ENCODE peak calls at places on chromosomes 4 and X, in ten cellular contexts. One of them, this sample, is unnamed.

GRCh38 chrX:19554786-19555185 is 39.5 kb upstream of the MAP3K15 start:
- DNase-seq in astrocyte: peak
- DNase-seq in transverse colon: no peak
- DNase-seq in lower lobe of right lung: no peak
- DNase-seq in colonic mucosa: no peak
- DNase-seq in fibroblast of lung: peak
- DNase-seq in astrocyte of the spinal cord: peak
- DNase-seq in MM.1S: no peak
- DNase-seq in GM06990: peak
- DNase-seq in vagina: no peak
- DNase-seq in this sample: peak

GRCh38 chr4:157895205-157895604 is 277.6 kb downstream of the GASK1B start:
- DNase-seq in vagina: no peak
- DNase-seq in transverse colon: no peak
- DNase-seq in MM.1S: no peak
- DNase-seq in astrocyte of the spinal cord: no peak
- DNase-seq in astrocyte: no peak
- DNase-seq in fibroblast of lung: no peak
- DNase-seq in colonic mucosa: no peak
- DNase-seq in GM06990: no peak
- DNase-seq in lower lobe of right lung: no peak
- DNase-seq in this sample: no peak

GRCh38 chr4:182749768-182750167 is 167.4 kb downstream of the DCTD start:
- DNase-seq in fibroblast of lung: no peak
- DNase-seq in transverse colon: no peak
- DNase-seq in lower lobe of right lung: no peak
- DNase-seq in GM06990: no peak
- DNase-seq in colonic mucosa: no peak
- DNase-seq in astrocyte: no peak
- DNase-seq in astrocyte of the spinal cord: peak
- DNase-seq in vagina: no peak
- DNase-seq in MM.1S: no peak
- DNase-seq in this sample: no peak

GRCh38 chr4:142040043-142040442 is 403.7 kb downstream of the IL15 start:
- DNase-seq in vagina: no peak
- DNase-seq in transverse colon: no peak
- DNase-seq in MM.1S: no peak
- DNase-seq in lower lobe of right lung: no peak
- DNase-seq in fibroblast of lung: no peak
- DNase-seq in astrocyte of the spinal cord: no peak
- DNase-seq in colonic mucosa: no peak
- DNase-seq in GM06990: no peak
- DNase-seq in astrocyte: no peak
- DNase-seq in this sample: no peak

GRCh38 chrX:79259073-79259689 is 108.0 kb downstream of the ITM2A start:
- DNase-seq in colonic mucosa: no peak
- DNase-seq in vagina: no peak
- DNase-seq in lower lobe of right lung: no peak
- DNase-seq in transverse colon: no peak
- DNase-seq in fibroblast of lung: no peak
- DNase-seq in GM06990: peak
- DNase-seq in MM.1S: peak
- DNase-seq in astrocyte of the spinal cord: no peak
- DNase-seq in astrocyte: no peak
- DNase-seq in this sample: no peak

GRCh38 chr4:94924566-94924965 is 166.8 kb downstream of the BMPR1B start:
- DNase-seq in fibroblast of lung: no peak
- DNase-seq in GM06990: no peak
- DNase-seq in astrocyte: no peak
- DNase-seq in MM.1S: no peak
- DNase-seq in vagina: no peak
- DNase-seq in transverse colon: no peak
- DNase-seq in lower lobe of right lung: no peak
- DNase-seq in astrocyte of the spinal cord: no peak
- DNase-seq in colonic mucosa: no peak
- DNase-seq in this sample: no peak

GRCh38 chr4:32909722-32910121 is 2189.6 kb downstream of the PCDH7 start:
- DNase-seq in vagina: no peak
- DNase-seq in GM06990: no peak
- DNase-seq in MM.1S: no peak
- DNase-seq in colonic mucosa: no peak
- DNase-seq in transverse colon: no peak
- DNase-seq in astrocyte: no peak
- DNase-seq in astrocyte of the spinal cord: no peak
- DNase-seq in fibroblast of lung: no peak
- DNase-seq in lower lobe of right lung: no peak
- DNase-seq in this sample: no peak

GRCh38 chr4:147480891-147481576 is at the start of gene EDNRA:
- DNase-seq in MM.1S: no peak
- DNase-seq in astrocyte: peak
- DNase-seq in astrocyte of the spinal cord: peak
- DNase-seq in lower lobe of right lung: peak
- DNase-seq in colonic mucosa: no peak
- DNase-seq in vagina: no peak
- DNase-seq in fibroblast of lung: peak
- DNase-seq in GM06990: peak
- DNase-seq in transverse colon: no peak
- DNase-seq in this sample: peak

GRCh38 chr4:168885416-168885815 is 124.6 kb downstream of the CBR4 start:
- DNase-seq in GM06990: no peak
- DNase-seq in astrocyte of the spinal cord: no peak
- DNase-seq in colonic mucosa: no peak
- DNase-seq in fibroblast of lung: no peak
- DNase-seq in lower lobe of right lung: no peak
- DNase-seq in MM.1S: no peak
- DNase-seq in transverse colon: no peak
- DNase-seq in vagina: no peak
- DNase-seq in astrocyte: no peak
- DNase-seq in this sample: no peak

DNA sequence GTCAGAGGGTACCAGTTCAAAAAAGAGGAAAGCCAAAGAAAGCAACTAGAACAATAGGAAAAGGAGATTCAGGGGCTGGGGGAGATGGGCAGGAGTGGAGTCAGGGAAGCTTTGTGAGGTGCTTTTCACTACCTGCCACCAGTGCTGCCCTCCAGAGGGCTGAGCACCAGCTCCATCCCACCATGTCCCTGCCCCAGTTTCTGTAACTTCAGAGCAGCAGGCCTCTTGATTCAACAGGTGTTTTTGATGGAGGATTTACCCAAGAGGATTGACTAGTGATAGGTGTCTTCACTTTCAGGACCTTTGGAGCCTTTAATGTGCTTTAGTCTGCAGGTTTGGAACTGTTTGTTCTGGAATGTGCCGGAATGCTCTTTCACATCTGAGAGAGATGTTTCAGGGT is 12.1 kb downstream of the KIT start:
- DNase-seq in colonic mucosa: no peak
- DNase-seq in vagina: no peak
- DNase-seq in astrocyte: no peak
- DNase-seq in fibroblast of lung: no peak
- DNase-seq in lower lobe of right lung: no peak
- DNase-seq in GM06990: no peak
- DNase-seq in transverse colon: no peak
- DNase-seq in astrocyte of the spinal cord: no peak
- DNase-seq in MM.1S: no peak
- DNase-seq in this sample: no peak
- TF ChIP-seq CTCF in colonic mucosa: no peak
- TF ChIP-seq CTCF in vagina: no peak
- TF ChIP-seq CTCF in astrocyte: no peak
- TF ChIP-seq CTCF in fibroblast of lung: no peak
- TF ChIP-seq CTCF in lower lobe of right lung: no peak
- TF ChIP-seq CTCF in GM06990: no peak
- TF ChIP-seq CTCF in transverse colon: no peak
- TF ChIP-seq CTCF in astrocyte of the spinal cord: no peak
- TF ChIP-seq CTCF in MM.1S: no peak
- TF ChIP-seq CTCF in this sample: no peak

GRCh38 chrX:154547245-154548027 is at the start of gene IKBKG:
- DNase-seq in astrocyte of the spinal cord: peak
- DNase-seq in astrocyte: peak
- DNase-seq in vagina: no peak
- DNase-seq in fibroblast of lung: peak
- DNase-seq in MM.1S: peak
- DNase-seq in transverse colon: peak
- DNase-seq in lower lobe of right lung: peak
- DNase-seq in colonic mucosa: peak
- DNase-seq in GM06990: peak
- DNase-seq in this sample: peak
- H3K4me3 ChIP-seq in astrocyte of the spinal cord: peak
- H3K4me3 ChIP-seq in astrocyte: peak
- H3K4me3 ChIP-seq in vagina: peak
- H3K4me3 ChIP-seq in fibroblast of lung: peak
- H3K4me3 ChIP-seq in MM.1S: peak
- H3K4me3 ChIP-seq in transverse colon: peak
- H3K4me3 ChIP-seq in lower lobe of right lung: peak
- H3K4me3 ChIP-seq in colonic mucosa: peak
- H3K4me3 ChIP-seq in GM06990: peak
- H3K4me3 ChIP-seq in this sample: peak

GRCh38 chr4:76950846-76951321 is 1.3 kb downstream of the SEPTIN11 start:
- DNase-seq in fibroblast of lung: peak
- DNase-seq in GM06990: peak
- DNase-seq in astrocyte: peak
- DNase-seq in transverse colon: peak
- DNase-seq in MM.1S: peak
- DNase-seq in astrocyte of the spinal cord: peak
- DNase-seq in vagina: no peak
- DNase-seq in colonic mucosa: peak
- DNase-seq in lower lobe of right lung: peak
- DNase-seq in this sample: peak

GRCh38 chr4:76947369-76947768 is 2.2 kb upstream of the SEPTIN11 start:
- DNase-seq in vagina: no peak
- DNase-seq in GM06990: no peak
- DNase-seq in astrocyte of the spinal cord: no peak
- DNase-seq in fibroblast of lung: no peak
- DNase-seq in astrocyte: no peak
- DNase-seq in lower lobe of right lung: no peak
- DNase-seq in MM.1S: no peak
- DNase-seq in colonic mucosa: no peak
- DNase-seq in transverse colon: no peak
- DNase-seq in this sample: no peak

GRCh38 chr4:76950052-76950845 is 697 bp downstream of the SEPTIN11 start:
- DNase-seq in vagina: no peak
- DNase-seq in astrocyte of the spinal cord: no peak
- DNase-seq in colonic mucosa: peak
- DNase-seq in astrocyte: peak
- DNase-seq in MM.1S: peak
- DNase-seq in transverse colon: peak
- DNase-seq in GM06990: peak
- DNase-seq in lower lobe of right lung: peak
- DNase-seq in fibroblast of lung: peak
- DNase-seq in this sample: peak

GRCh38 chr4:76949293-76950051 is at the start of gene SEPTIN11:
- DNase-seq in astrocyte: peak
- DNase-seq in lower lobe of right lung: peak
- DNase-seq in transverse colon: peak
- DNase-seq in GM06990: peak
- DNase-seq in colonic mucosa: peak
- DNase-seq in astrocyte of the spinal cord: peak
- DNase-seq in vagina: no peak
- DNase-seq in fibroblast of lung: peak
- DNase-seq in MM.1S: peak
- DNase-seq in this sample: peak

DNA sequence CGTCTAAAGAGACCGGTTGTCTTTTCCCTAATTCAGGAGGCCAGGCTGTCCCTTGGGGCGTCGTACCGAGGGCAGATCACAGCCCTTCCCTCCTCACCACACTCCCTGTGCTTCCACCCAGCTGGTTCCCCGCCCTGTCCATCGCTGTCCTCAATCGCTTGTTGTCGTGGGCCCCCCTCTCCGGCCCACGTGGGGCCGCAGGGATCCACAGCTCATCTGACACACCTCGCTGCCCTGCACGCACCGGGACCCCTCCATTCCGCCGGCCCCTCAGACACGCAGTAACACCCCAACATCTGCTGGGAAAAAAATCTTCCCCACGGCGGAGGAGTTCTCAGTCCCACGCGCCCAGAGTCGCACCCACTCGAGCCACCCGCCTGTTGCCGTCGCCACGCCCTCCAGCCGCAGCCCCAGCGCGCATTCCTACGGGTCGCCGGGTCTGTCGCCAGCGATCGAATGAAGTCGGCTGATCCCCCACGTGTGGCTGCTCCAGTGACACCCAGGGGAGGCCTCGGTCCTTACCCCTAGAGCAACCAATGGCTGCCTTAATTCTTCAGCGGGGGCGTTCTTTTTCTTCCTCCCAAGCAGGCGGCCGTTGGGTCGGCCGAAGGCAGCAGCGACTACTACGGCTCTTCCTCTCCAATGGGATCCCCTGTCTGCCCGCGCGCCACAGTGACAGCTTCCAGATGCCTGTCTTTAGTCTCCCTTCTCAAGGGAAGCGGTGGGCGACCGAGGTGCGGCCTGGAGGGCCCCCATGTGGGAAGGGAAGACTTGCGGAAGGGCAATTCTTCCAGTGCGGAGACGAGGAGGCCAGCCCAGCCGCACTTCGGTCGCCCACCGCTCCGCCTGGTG is 885 bp upstream of the SEPTIN11 start:
- DNase-seq in colonic mucosa: peak
- DNase-seq in fibroblast of lung: peak
- DNase-seq in GM06990: peak
- DNase-seq in astrocyte of the spinal cord: peak
- DNase-seq in vagina: no peak
- DNase-seq in astrocyte: peak
- DNase-seq in transverse colon: peak
- DNase-seq in MM.1S: no peak
- DNase-seq in lower lobe of right lung: peak
- DNase-seq in this sample: peak
- TF ChIP-seq CTCF in colonic mucosa: no peak
- TF ChIP-seq CTCF in fibroblast of lung: peak
- TF ChIP-seq CTCF in GM06990: peak
- TF ChIP-seq CTCF in astrocyte of the spinal cord: peak
- TF ChIP-seq CTCF in vagina: no peak
- TF ChIP-seq CTCF in astrocyte: no peak
- TF ChIP-seq CTCF in transverse colon: no peak
- TF ChIP-seq CTCF in MM.1S: no peak
- TF ChIP-seq CTCF in lower lobe of right lung: no peak
- TF ChIP-seq CTCF in this sample: peak

DNA sequence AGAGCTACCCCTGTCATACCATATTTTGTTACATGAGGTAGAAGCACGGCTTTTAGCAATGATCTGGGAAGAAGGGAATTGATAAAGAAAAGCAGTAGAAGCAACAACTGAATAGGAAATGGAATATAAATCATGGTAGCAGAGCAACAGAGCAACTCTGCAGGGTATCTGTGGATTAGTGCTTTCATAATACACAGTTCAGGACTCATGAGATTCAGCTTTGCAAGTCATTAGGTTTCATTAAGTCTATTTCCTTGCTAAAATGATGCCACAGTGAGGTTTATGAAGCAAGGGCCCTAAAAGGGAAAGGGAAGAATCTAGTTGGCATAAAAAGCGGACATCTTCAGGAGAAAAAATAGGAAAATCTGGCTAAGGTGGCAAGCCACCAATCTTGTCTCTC is 45.6 kb upstream of the GRPR start:
- DNase-seq in astrocyte of the spinal cord: no peak
- DNase-seq in colonic mucosa: no peak
- DNase-seq in astrocyte: no peak
- DNase-seq in fibroblast of lung: no peak
- DNase-seq in transverse colon: no peak
- DNase-seq in lower lobe of right lung: no peak
- DNase-seq in MM.1S: no peak
- DNase-seq in GM06990: no peak
- DNase-seq in vagina: no peak
- DNase-seq in this sample: no peak
- H3K4me3 ChIP-seq in astrocyte of the spinal cord: no peak
- H3K4me3 ChIP-seq in colonic mucosa: no peak
- H3K4me3 ChIP-seq in astrocyte: no peak
- H3K4me3 ChIP-seq in fibroblast of lung: no peak
- H3K4me3 ChIP-seq in transverse colon: no peak
- H3K4me3 ChIP-seq in lower lobe of right lung: no peak
- H3K4me3 ChIP-seq in MM.1S: no peak
- H3K4me3 ChIP-seq in GM06990: no peak
- H3K4me3 ChIP-seq in vagina: no peak
- H3K4me3 ChIP-seq in this sample: no peak

GRCh38 chr4:116561717-116562116 is 523.7 kb downstream of the TRAM1L1 start:
- DNase-seq in MM.1S: no peak
- DNase-seq in lower lobe of right lung: no peak
- DNase-seq in colonic mucosa: no peak
- DNase-seq in astrocyte: no peak
- DNase-seq in transverse colon: no peak
- DNase-seq in astrocyte of the spinal cord: no peak
- DNase-seq in GM06990: no peak
- DNase-seq in vagina: no peak
- DNase-seq in fibroblast of lung: no peak
- DNase-seq in this sample: no peak
- TF ChIP-seq CTCF in MM.1S: no peak
- TF ChIP-seq CTCF in lower lobe of right lung: no peak
- TF ChIP-seq CTCF in colonic mucosa: no peak
- TF ChIP-seq CTCF in astrocyte: no peak
- TF ChIP-seq CTCF in transverse colon: no peak
- TF ChIP-seq CTCF in astrocyte of the spinal cord: no peak
- TF ChIP-seq CTCF in GM06990: no peak
- TF ChIP-seq CTCF in vagina: no peak
- TF ChIP-seq CTCF in fibroblast of lung: no peak
- TF ChIP-seq CTCF in this sample: no peak